ENCODE peak calls at places on chromosomes 7 and 10, in seven cellular contexts. K is cardiac muscle cell; T is CD8-positive, alpha-beta T cell; G is 8988T; R is memory B cell; O is epithelial cell of esophagus; X is AG09319. J is an unnamed sample.

GRCh38 chr10:77613476-77614130 is 24.0 kb downstream of the KCNMA1 start:
- DNase-seq in K (no peak), O (peak), G (no peak), R (no peak), T (no peak), X (no peak), J (no peak)

GRCh38 chr7:128738570-128739047 is 550 bp upstream of the CALU start:
- DNase-seq in X (no peak), R (peak), O (no peak), K (no peak), T (no peak), G (no peak), J (no peak)

GRCh38 chr10:113326160-113327111 is 226.4 kb upstream of the HABP2 start:
- DNase-seq in X (no peak), O (peak), K (no peak), G (peak), R (no peak), T (no peak), J (peak)

GRCh38 chr10:3239066-3239919 is 66.7 kb upstream of the PITRM1 start:
- DNase-seq in X (no peak), O (peak), R (peak), G (peak), K (peak), T (peak), J (peak)

GRCh38 chr7:8388257-8388625 is 45.2 kb upstream of the NXPH1 start:
- DNase-seq in G (no peak), R (no peak), T (no peak), X (no peak), O (no peak), K (no peak), J (no peak)

GRCh38 chr7:151699920-151700319 is 177.0 kb downstream of the PRKAG2 start:
- DNase-seq in G (no peak), R (no peak), O (no peak), X (no peak), T (no peak), K (no peak), J (no peak)

GRCh38 chr7:66050990-66051424 is 24.6 kb upstream of the ASL start:
- DNase-seq in G (no peak), T (no peak), K (peak), R (no peak), O (peak), X (peak), J (peak)

GRCh38 chr7:1076184-1077072 is 11.5 kb upstream of the GPER1 start:
- DNase-seq in T (no peak), K (no peak), R (no peak), O (no peak), G (no peak), X (no peak), J (no peak)

GRCh38 chr7:134879815-134880475 is 100.5 kb downstream of the CALD1 start:
- DNase-seq in O (no peak), K (no peak), G (no peak), R (no peak), T (no peak), X (no peak), J (no peak)

GRCh38 chr10:93790454-93790853 is 32.7 kb downstream of the LGI1 start:
- DNase-seq in G (no peak), K (no peak), O (no peak), T (no peak), R (no peak), X (peak), J (no peak)

GRCh38 chr7:41820117-41820671 is 117.3 kb upstream of the INHBA start:
- DNase-seq in K (no peak), R (no peak), G (no peak), T (no peak), O (no peak), X (no peak), J (no peak)

GRCh38 chr7:17109017-17109416 is 189.4 kb upstream of the AHR start:
- DNase-seq in G (no peak), O (peak), X (no peak), T (no peak), K (no peak), R (no peak), J (no peak)

GRCh38 chr10:84235096-84235495 is 6.2 kb downstream of the LRIT1 start:
- DNase-seq in O (no peak), G (no peak), T (no peak), K (no peak), R (no peak), X (no peak), J (no peak)

GRCh38 chr10:11204355-11204879 is 186.7 kb downstream of the CELF2 start:
- DNase-seq in K (no peak), T (no peak), R (no peak), G (no peak), X (no peak), O (no peak), J (no peak)

GRCh38 chr7:84088669-84089278 is 105.8 kb downstream of the SEMA3A start:
- DNase-seq in K (no peak), O (peak), R (no peak), T (no peak), X (no peak), G (no peak), J (no peak)

GRCh38 chr10:5557040-5557721 is 32.4 kb downstream of the CALML3 start:
- DNase-seq in K (no peak), T (no peak), O (no peak), R (no peak), G (no peak), X (no peak), J (no peak)

GRCh38 chr7:55244346-55244745 is 120.8 kb upstream of the LANCL2 start:
- DNase-seq in G (no peak), T (no peak), X (no peak), O (no peak), R (no peak), K (no peak), J (no peak)

GRCh38 chr7:148699772-148700629 is 1.3 kb downstream of the CUL1 start:
- DNase-seq in K (peak), X (no peak), O (peak), T (no peak), G (no peak), R (no peak), J (peak)

GRCh38 chr7:117764031-117764430 is 109.2 kb downstream of the CTTNBP2 start:
- DNase-seq in O (no peak), R (no peak), X (no peak), K (no peak), T (no peak), G (no peak), J (no peak)

GRCh38 chr7:127943541-127944521 is 87.4 kb downstream of the LRRC4 start:
- DNase-seq in X (no peak), K (peak), G (no peak), O (no peak), R (no peak), T (no peak), J (no peak)